ENCODE peak calls at places on chromosomes 3 and 15, in ten cellular contexts. One of them, this sample, is unnamed.
A peak's percentile ranks its signal among the peaks of the same experiment; 100 is the strongest.

GRCh38 chr3:176566757-176567156 is 630.5 kb downstream of the TBL1XR1 start:
- DNase-seq in retina: no peak
- DNase-seq in naive thymus-derived CD8-positive, alpha-beta T cell: no peak
- DNase-seq in astrocyte of the spinal cord: no peak
- DNase-seq in EL: no peak
- DNase-seq in cardiac muscle cell: no peak
- DNase-seq in cerebellar cortex: no peak
- DNase-seq in omental fat pad: no peak
- DNase-seq in stimulated activated CD4-positive, alpha-beta T cell treated with anti-CD3 and anti-CD28 coated beads, TNF-alpha, amount 100 ng/mL, for 4 hours: no peak
- DNase-seq in activated T-helper 1 cell treated with Interleukin-2 at 50 U/mL for 16 hours: no peak
- DNase-seq in this sample: no peak

GRCh38 chr15:70475921-70476320 is 287.4 kb downstream of the UACA start:
- DNase-seq in retina: no peak
- DNase-seq in naive thymus-derived CD8-positive, alpha-beta T cell: no peak
- DNase-seq in astrocyte of the spinal cord: peak; percentile 19
- DNase-seq in EL: peak; percentile 43
- DNase-seq in cardiac muscle cell: no peak
- DNase-seq in cerebellar cortex: no peak
- DNase-seq in omental fat pad: no peak
- DNase-seq in stimulated activated CD4-positive, alpha-beta T cell treated with anti-CD3 and anti-CD28 coated beads, TNF-alpha, amount 100 ng/mL, for 4 hours: no peak
- DNase-seq in activated T-helper 1 cell treated with Interleukin-2 at 50 U/mL for 16 hours: no peak
- DNase-seq in this sample: no peak

GRCh38 chr3:14524311-14524711 is 15.8 kb downstream of the GRIP2 start:
- DNase-seq in retina: no peak
- DNase-seq in naive thymus-derived CD8-positive, alpha-beta T cell: no peak
- DNase-seq in astrocyte of the spinal cord: no peak
- DNase-seq in EL: no peak
- DNase-seq in cardiac muscle cell: no peak
- DNase-seq in cerebellar cortex: no peak
- DNase-seq in omental fat pad: no peak
- DNase-seq in stimulated activated CD4-positive, alpha-beta T cell treated with anti-CD3 and anti-CD28 coated beads, TNF-alpha, amount 100 ng/mL, for 4 hours: no peak
- DNase-seq in activated T-helper 1 cell treated with Interleukin-2 at 50 U/mL for 16 hours: no peak
- DNase-seq in this sample: peak; percentile 11

GRCh38 chr3:62329970-62330369 is 43.4 kb downstream of the FEZF2 start:
- DNase-seq in retina: no peak
- DNase-seq in naive thymus-derived CD8-positive, alpha-beta T cell: no peak
- DNase-seq in astrocyte of the spinal cord: no peak
- DNase-seq in EL: no peak
- DNase-seq in cardiac muscle cell: no peak
- DNase-seq in cerebellar cortex: peak; percentile 62
- DNase-seq in omental fat pad: no peak
- DNase-seq in stimulated activated CD4-positive, alpha-beta T cell treated with anti-CD3 and anti-CD28 coated beads, TNF-alpha, amount 100 ng/mL, for 4 hours: no peak
- DNase-seq in activated T-helper 1 cell treated with Interleukin-2 at 50 U/mL for 16 hours: no peak
- DNase-seq in this sample: no peak

GRCh38 chr15:56758770-56759449 is 25.6 kb upstream of the ZNF280D start:
- DNase-seq in retina: no peak
- DNase-seq in naive thymus-derived CD8-positive, alpha-beta T cell: no peak
- DNase-seq in astrocyte of the spinal cord: peak; percentile 72
- DNase-seq in EL: peak; percentile 88
- DNase-seq in cardiac muscle cell: peak; percentile 69
- DNase-seq in cerebellar cortex: no peak
- DNase-seq in omental fat pad: no peak
- DNase-seq in stimulated activated CD4-positive, alpha-beta T cell treated with anti-CD3 and anti-CD28 coated beads, TNF-alpha, amount 100 ng/mL, for 4 hours: no peak
- DNase-seq in activated T-helper 1 cell treated with Interleukin-2 at 50 U/mL for 16 hours: no peak
- DNase-seq in this sample: no peak

GRCh38 chr15:47885921-47886320 is 168.6 kb downstream of the SEMA6D start:
- DNase-seq in retina: no peak
- DNase-seq in naive thymus-derived CD8-positive, alpha-beta T cell: no peak
- DNase-seq in astrocyte of the spinal cord: peak; percentile 87
- DNase-seq in EL: peak; percentile 48
- DNase-seq in cardiac muscle cell: peak; percentile 40
- DNase-seq in cerebellar cortex: no peak
- DNase-seq in omental fat pad: no peak
- DNase-seq in stimulated activated CD4-positive, alpha-beta T cell treated with anti-CD3 and anti-CD28 coated beads, TNF-alpha, amount 100 ng/mL, for 4 hours: no peak
- DNase-seq in activated T-helper 1 cell treated with Interleukin-2 at 50 U/mL for 16 hours: no peak
- DNase-seq in this sample: no peak

GRCh38 chr3:12875857-12876451 is 34.6 kb upstream of the RPL32 start:
- DNase-seq in retina: peak; percentile 90
- DNase-seq in naive thymus-derived CD8-positive, alpha-beta T cell: peak; percentile 34
- DNase-seq in astrocyte of the spinal cord: no peak
- DNase-seq in EL: peak; percentile 59
- DNase-seq in cardiac muscle cell: peak; percentile 54
- DNase-seq in cerebellar cortex: no peak
- DNase-seq in omental fat pad: no peak
- DNase-seq in stimulated activated CD4-positive, alpha-beta T cell treated with anti-CD3 and anti-CD28 coated beads, TNF-alpha, amount 100 ng/mL, for 4 hours: no peak
- DNase-seq in activated T-helper 1 cell treated with Interleukin-2 at 50 U/mL for 16 hours: no peak
- DNase-seq in this sample: no peak

GRCh38 chr3:59857589-59858346 is 807.9 kb upstream of the CFAP20DC start:
- DNase-seq in retina: peak; percentile 77
- DNase-seq in naive thymus-derived CD8-positive, alpha-beta T cell: peak; percentile 72
- DNase-seq in astrocyte of the spinal cord: peak; percentile 83
- DNase-seq in EL: peak; percentile 72
- DNase-seq in cardiac muscle cell: peak; percentile 87
- DNase-seq in cerebellar cortex: peak; percentile 86
- DNase-seq in omental fat pad: peak; percentile 50
- DNase-seq in stimulated activated CD4-positive, alpha-beta T cell treated with anti-CD3 and anti-CD28 coated beads, TNF-alpha, amount 100 ng/mL, for 4 hours: peak; percentile 56
- DNase-seq in activated T-helper 1 cell treated with Interleukin-2 at 50 U/mL for 16 hours: peak; percentile 44
- DNase-seq in this sample: peak; percentile 75

GRCh38 chr3:125310623-125311076 is 64.5 kb downstream of the ZNF148 start:
- DNase-seq in retina: no peak
- DNase-seq in naive thymus-derived CD8-positive, alpha-beta T cell: peak; percentile 42
- DNase-seq in astrocyte of the spinal cord: no peak
- DNase-seq in EL: no peak
- DNase-seq in cardiac muscle cell: no peak
- DNase-seq in cerebellar cortex: no peak
- DNase-seq in omental fat pad: no peak
- DNase-seq in stimulated activated CD4-positive, alpha-beta T cell treated with anti-CD3 and anti-CD28 coated beads, TNF-alpha, amount 100 ng/mL, for 4 hours: no peak
- DNase-seq in activated T-helper 1 cell treated with Interleukin-2 at 50 U/mL for 16 hours: peak; percentile 9
- DNase-seq in this sample: no peak

GRCh38 chr15:55434989-55435825 is 26.9 kb downstream of the PIERCE2 start:
- DNase-seq in retina: peak; percentile 29
- DNase-seq in naive thymus-derived CD8-positive, alpha-beta T cell: no peak
- DNase-seq in astrocyte of the spinal cord: peak; percentile 71
- DNase-seq in EL: peak; percentile 55
- DNase-seq in cardiac muscle cell: peak; percentile 76
- DNase-seq in cerebellar cortex: peak; percentile 72
- DNase-seq in omental fat pad: no peak
- DNase-seq in stimulated activated CD4-positive, alpha-beta T cell treated with anti-CD3 and anti-CD28 coated beads, TNF-alpha, amount 100 ng/mL, for 4 hours: no peak
- DNase-seq in activated T-helper 1 cell treated with Interleukin-2 at 50 U/mL for 16 hours: no peak
- DNase-seq in this sample: peak; percentile 8

GRCh38 chr3:72223116-72223515 is 438.2 kb upstream of the PROK2 start:
- DNase-seq in retina: no peak
- DNase-seq in naive thymus-derived CD8-positive, alpha-beta T cell: no peak
- DNase-seq in astrocyte of the spinal cord: peak; percentile 31
- DNase-seq in EL: no peak
- DNase-seq in cardiac muscle cell: no peak
- DNase-seq in cerebellar cortex: no peak
- DNase-seq in omental fat pad: no peak
- DNase-seq in stimulated activated CD4-positive, alpha-beta T cell treated with anti-CD3 and anti-CD28 coated beads, TNF-alpha, amount 100 ng/mL, for 4 hours: no peak
- DNase-seq in activated T-helper 1 cell treated with Interleukin-2 at 50 U/mL for 16 hours: no peak
- DNase-seq in this sample: no peak

GRCh38 chr3:147318900-147319299 is 87.4 kb downstream of the ZIC4 start:
- DNase-seq in retina: no peak
- DNase-seq in naive thymus-derived CD8-positive, alpha-beta T cell: no peak
- DNase-seq in astrocyte of the spinal cord: no peak
- DNase-seq in EL: no peak
- DNase-seq in cardiac muscle cell: no peak
- DNase-seq in cerebellar cortex: no peak
- DNase-seq in omental fat pad: no peak
- DNase-seq in stimulated activated CD4-positive, alpha-beta T cell treated with anti-CD3 and anti-CD28 coated beads, TNF-alpha, amount 100 ng/mL, for 4 hours: no peak
- DNase-seq in activated T-helper 1 cell treated with Interleukin-2 at 50 U/mL for 16 hours: no peak
- DNase-seq in this sample: no peak

GRCh38 chr3:53680026-53680425 is 166.2 kb downstream of the CHDH start:
- DNase-seq in retina: peak; percentile 63
- DNase-seq in naive thymus-derived CD8-positive, alpha-beta T cell: no peak
- DNase-seq in astrocyte of the spinal cord: peak; percentile 1
- DNase-seq in EL: no peak
- DNase-seq in cardiac muscle cell: peak; percentile 48
- DNase-seq in cerebellar cortex: peak; percentile 16
- DNase-seq in omental fat pad: no peak
- DNase-seq in stimulated activated CD4-positive, alpha-beta T cell treated with anti-CD3 and anti-CD28 coated beads, TNF-alpha, amount 100 ng/mL, for 4 hours: no peak
- DNase-seq in activated T-helper 1 cell treated with Interleukin-2 at 50 U/mL for 16 hours: no peak
- DNase-seq in this sample: no peak

GRCh38 chr15:57887825-57888224 is 177.7 kb downstream of the ALDH1A2 start:
- DNase-seq in retina: no peak
- DNase-seq in naive thymus-derived CD8-positive, alpha-beta T cell: no peak
- DNase-seq in astrocyte of the spinal cord: no peak
- DNase-seq in EL: no peak
- DNase-seq in cardiac muscle cell: no peak
- DNase-seq in cerebellar cortex: no peak
- DNase-seq in omental fat pad: no peak
- DNase-seq in stimulated activated CD4-positive, alpha-beta T cell treated with anti-CD3 and anti-CD28 coated beads, TNF-alpha, amount 100 ng/mL, for 4 hours: no peak
- DNase-seq in activated T-helper 1 cell treated with Interleukin-2 at 50 U/mL for 16 hours: no peak
- DNase-seq in this sample: no peak

GRCh38 chr3:55885721-55886120 is 398.6 kb upstream of the WNT5A start:
- DNase-seq in retina: no peak
- DNase-seq in naive thymus-derived CD8-positive, alpha-beta T cell: no peak
- DNase-seq in astrocyte of the spinal cord: peak; percentile 48
- DNase-seq in EL: peak; percentile 68
- DNase-seq in cardiac muscle cell: peak; percentile 2
- DNase-seq in cerebellar cortex: no peak
- DNase-seq in omental fat pad: no peak
- DNase-seq in stimulated activated CD4-positive, alpha-beta T cell treated with anti-CD3 and anti-CD28 coated beads, TNF-alpha, amount 100 ng/mL, for 4 hours: no peak
- DNase-seq in activated T-helper 1 cell treated with Interleukin-2 at 50 U/mL for 16 hours: no peak
- DNase-seq in this sample: no peak